ENCODE peak calls at places on chromosomes 3 and 15, in four cellular contexts. I is HepG2, U is GM12878, V is K562. D is an unnamed sample.

GRCh38 chr3:9653565-9654248 is 4.4 kb downstream of the MTMR14 start:
- DNase-seq in I (no peak), U (peak), V (no peak), D (no peak)

GRCh38 chr15:47184405-47185221 is 532.7 kb upstream of the SEMA6D start:
- DNase-seq in I (no peak), U (no peak), V (no peak), D (peak)

GRCh38 chr3:138786788-138787276 is 47.9 kb downstream of the PIK3CB start:
- DNase-seq in I (peak), U (no peak), V (no peak), D (no peak)

GRCh38 chr3:42510325-42510724 is 7.9 kb downstream of the VIPR1 start:
- DNase-seq in I (peak), U (no peak), V (no peak), D (no peak)

GRCh38 chr15:90019611-90020010 is 18.5 kb downstream of the ZNF710 start:
- DNase-seq in I (no peak), U (no peak), V (no peak), D (no peak)

GRCh38 chr3:157573780-157574378 is 70.7 kb upstream of the VEPH1 start:
- DNase-seq in I (no peak), U (no peak), V (no peak), D (no peak)

GRCh38 chr3:189883113-189883753 is 237.5 kb downstream of the P3H2 start:
- DNase-seq in I (no peak), U (no peak), V (no peak), D (no peak)

GRCh38 chr15:59741274-59741906 is 52.3 kb upstream of the BNIP2 start:
- DNase-seq in I (peak), U (no peak), V (peak), D (peak)

GRCh38 chr3:133832802-133833144 is 27.2 kb downstream of the SRPRB start:
- DNase-seq in I (peak), U (no peak), V (no peak), D (no peak)

GRCh38 chr15:37682304-37682703 is 252.1 kb upstream of the TMCO5A start:
- DNase-seq in I (peak), U (no peak), V (peak), D (no peak)

GRCh38 chr3:29478671-29479070 is 197.8 kb downstream of the RBMS3 start:
- DNase-seq in I (no peak), U (no peak), V (no peak), D (no peak)

GRCh38 chr15:53811530-53811929 is 52.1 kb upstream of the WDR72 start:
- DNase-seq in I (peak), U (no peak), V (no peak), D (no peak)

GRCh38 chr3:189652042-189652441 is 20.9 kb downstream of the TP63 start:
- DNase-seq in I (peak), U (no peak), V (no peak), D (peak)

GRCh38 chr3:47515864-47516319 is 2.4 kb upstream of the ELP6 start:
- DNase-seq in I (no peak), U (no peak), V (no peak), D (no peak)

GRCh38 chr3:151003772-151004127 is 31.2 kb upstream of the CLRN1 start:
- DNase-seq in I (no peak), U (no peak), V (no peak), D (no peak)

GRCh38 chr15:101049282-101049681 is 130.1 kb downstream of the LRRK1 start:
- DNase-seq in I (no peak), U (no peak), V (no peak), D (no peak)

GRCh38 chr15:74767167-74768098 is 14.4 kb upstream of the CSK start:
- DNase-seq in I (no peak), U (no peak), V (no peak), D (no peak)

GRCh38 chr3:148729656-148730055 is 32.0 kb downstream of the AGTR1 start:
- DNase-seq in I (no peak), U (no peak), V (no peak), D (no peak)

GRCh38 chr3:42763023-42763422 is 10.0 kb downstream of the CCDC13 start:
- DNase-seq in I (no peak), U (no peak), V (no peak), D (no peak)

GRCh38 chr15:33425149-33425548 is 114.4 kb downstream of the RYR3 start:
- DNase-seq in I (no peak), U (no peak), V (no peak), D (no peak)

GRCh38 chr3:169848741-169849140 is 21.0 kb downstream of the LRRC31 start:
- DNase-seq in I (no peak), U (no peak), V (no peak), D (no peak)

GRCh38 chr15:76071816-76072215 is 12.0 kb downstream of the TMEM266 start:
- DNase-seq in I (no peak), U (no peak), V (no peak), D (no peak)

DNA sequence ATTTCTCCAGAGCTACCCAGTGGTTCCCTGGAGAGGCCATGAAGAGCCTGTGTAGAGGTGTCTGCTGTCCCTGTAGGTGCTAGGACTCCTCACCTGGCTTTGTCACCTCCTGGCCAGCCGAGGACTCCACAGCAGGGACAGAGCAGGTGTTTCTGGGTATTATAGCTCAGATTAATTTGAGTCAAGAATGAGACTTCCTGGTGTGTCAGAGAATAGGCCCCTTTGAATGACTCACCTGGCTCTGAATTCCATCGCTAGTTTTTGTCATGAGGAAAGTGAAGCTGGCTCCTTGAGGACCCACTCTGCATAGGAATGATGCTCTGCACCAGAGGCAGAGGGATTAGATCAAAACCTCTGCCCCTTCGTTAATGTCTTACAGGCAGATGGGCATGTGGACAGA is 167.5 kb upstream of the TOPAZ1 start:
- DNase-seq in I (no peak), U (no peak), V (no peak), D (no peak)
- TF ChIP-seq CTCF in I (no peak), U (no peak), V (no peak), D (no peak)

GRCh38 chr3:152480282-152480953 is 211.7 kb downstream of the MBNL1 start:
- DNase-seq in I (no peak), U (peak), V (no peak), D (no peak)
- TF ChIP-seq ATF2 in I (no peak), U (peak), V (no peak), D (no peak)

DNA sequence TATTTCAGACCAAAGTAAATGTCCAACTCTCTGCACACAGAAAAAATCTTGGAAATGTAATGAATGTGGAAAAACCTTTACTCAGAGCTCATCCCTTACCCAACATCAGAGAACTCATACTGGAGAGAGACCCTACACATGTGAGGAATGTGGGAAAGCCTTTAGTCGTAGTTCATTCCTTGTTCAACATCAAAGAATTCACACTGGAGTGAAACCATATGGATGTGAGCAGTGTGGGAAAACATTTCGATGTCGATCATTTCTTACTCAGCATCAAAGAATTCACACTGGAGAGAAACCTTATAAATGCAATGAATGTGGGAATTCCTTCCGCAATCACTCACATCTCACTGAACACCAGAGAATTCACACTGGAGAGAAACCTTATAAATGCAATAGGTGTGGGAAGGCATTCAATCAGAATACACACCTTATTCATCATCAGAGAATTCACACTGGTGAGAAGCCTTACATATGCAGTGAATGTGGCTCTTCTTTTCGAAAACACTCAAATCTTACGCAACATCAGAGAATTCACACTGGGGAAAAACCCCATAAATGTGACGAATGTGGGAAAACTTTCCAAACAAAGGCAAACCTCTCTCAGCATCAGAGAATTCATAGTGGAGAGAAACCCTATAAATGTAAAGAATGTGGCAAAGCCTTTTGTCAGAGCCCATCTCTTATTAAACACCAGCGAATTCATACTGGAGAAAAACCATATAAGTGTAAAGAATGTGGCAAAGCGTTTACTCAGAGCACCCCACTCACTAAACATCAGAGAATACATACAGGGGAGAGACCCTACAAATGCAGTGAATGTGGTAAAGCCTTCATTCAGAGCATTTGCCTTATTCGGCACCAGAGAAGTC is 8.0 kb upstream of the ZNF501 start:
- DNase-seq in I (no peak), U (no peak), V (no peak), D (no peak)
- TF ChIP-seq TCF7 in I (no peak), U (no peak), V (no peak), D (no peak)

DNA sequence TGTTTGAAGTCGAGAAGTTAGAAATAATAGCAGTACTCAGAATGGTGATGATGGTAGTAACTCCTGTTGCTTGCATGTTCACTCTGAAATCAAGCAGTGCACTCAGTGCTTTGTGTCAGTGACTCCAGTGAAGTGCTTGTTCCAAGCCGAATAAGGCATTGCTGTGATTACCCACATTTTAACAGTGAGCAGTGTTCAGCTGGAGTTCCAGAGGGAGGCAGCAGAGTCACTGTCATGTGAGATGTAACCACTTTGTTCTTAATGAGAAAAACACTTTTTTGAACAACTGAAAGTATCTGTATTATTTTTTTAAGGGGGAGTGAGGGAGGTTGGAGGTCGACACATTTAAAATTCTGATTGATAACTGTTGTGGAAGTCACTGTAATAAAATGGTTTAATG is 3.7 kb downstream of the MDFIC2 start:
- DNase-seq in I (no peak), U (no peak), V (no peak), D (peak)
- TF ChIP-seq CTCF in I (no peak), U (peak), V (no peak), D (no peak)

GRCh38 chr15:71691322-71691699 is 119.0 kb upstream of the NR2E3 start:
- DNase-seq in I (no peak), U (no peak), V (no peak), D (no peak)

GRCh38 chr15:71685420-71685993 is 124.8 kb upstream of the NR2E3 start:
- DNase-seq in I (no peak), U (no peak), V (no peak), D (no peak)

GRCh38 chr15:71686221-71687050 is 123.9 kb upstream of the NR2E3 start:
- DNase-seq in I (no peak), U (no peak), V (no peak), D (no peak)

GRCh38 chr15:71688509-71689094 is 121.8 kb upstream of the NR2E3 start:
- DNase-seq in I (no peak), U (no peak), V (no peak), D (no peak)

DNA sequence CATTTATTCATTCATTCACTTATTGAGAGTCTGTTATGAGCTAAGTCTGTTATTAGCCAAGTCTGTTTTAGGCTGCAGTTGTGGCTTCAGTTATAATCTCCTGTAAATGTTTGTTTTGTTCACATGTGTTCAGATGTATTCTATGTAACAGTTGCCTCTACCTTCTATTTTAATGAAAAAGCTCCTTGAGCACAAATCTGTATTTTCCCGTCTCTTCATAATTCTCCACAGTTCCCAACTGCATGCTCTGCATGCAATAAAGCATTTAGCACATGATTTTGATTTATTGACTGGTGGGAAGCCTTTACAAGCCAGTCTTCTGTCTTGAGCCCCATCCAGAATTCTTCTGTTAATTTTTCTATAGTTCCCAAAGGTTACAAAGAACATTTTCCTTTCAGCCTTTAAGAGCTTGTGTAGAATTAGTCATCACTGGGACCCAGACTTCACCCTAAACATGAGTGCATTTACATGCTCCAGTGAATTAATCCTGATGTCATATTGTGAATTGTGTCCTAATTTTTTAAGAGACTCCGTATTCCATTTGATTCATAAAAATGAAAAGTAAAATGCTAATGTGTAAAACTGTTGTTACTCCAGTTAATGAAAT is 122.3 kb upstream of the NR2E3 start:
- DNase-seq in I (no peak), U (no peak), V (no peak), D (no peak)
- TF ChIP-seq ATF2 in I (no peak), U (no peak), V (no peak), D (no peak)

GRCh38 chr3:52712291-52713212 is 6.6 kb downstream of the SPCS1 start:
- DNase-seq in I (peak), U (no peak), V (no peak), D (no peak)
- TF ChIP-seq TCF7 in I (no peak), U (no peak), V (no peak), D (no peak)

DNA sequence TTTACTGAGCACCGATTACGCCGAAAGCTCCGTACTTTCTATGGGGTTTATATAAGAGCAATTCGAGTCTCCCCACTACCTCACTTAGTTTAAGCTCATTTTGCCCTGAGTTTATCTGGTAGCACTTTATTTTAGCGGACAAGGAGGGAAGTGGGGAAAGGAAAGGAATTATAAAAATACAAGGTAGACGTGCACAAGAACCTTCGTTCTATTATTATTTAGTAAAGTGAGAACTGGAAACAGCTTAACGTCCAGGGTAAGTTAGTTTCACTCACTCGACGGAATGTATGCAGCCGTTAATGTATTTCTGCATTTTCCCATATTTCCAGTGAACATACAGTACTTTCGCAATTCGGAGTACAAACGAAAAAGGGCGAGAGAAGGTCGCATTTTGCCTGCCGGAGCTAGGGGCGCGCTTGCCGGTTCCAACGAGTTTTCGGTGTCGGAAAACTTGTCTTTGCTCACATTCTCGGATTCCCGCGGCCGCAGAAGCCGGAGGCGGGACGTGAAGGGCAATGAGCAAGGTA is 1.2 kb upstream of the STT3B start:
- DNase-seq in I (no peak), U (no peak), V (no peak), D (no peak)
- TF ChIP-seq CTCF in I (no peak), U (peak), V (peak), D (no peak)